ENCODE peak calls at places on chromosome 12, in nine cellular contexts. X, C, F, T, M, L, K, B and A are unnamed samples.

GRCh38 chr12:12267801-12268200 is 957 bp upstream of the LRP6 start:
- DNase-seq in X (peak), C (no peak), F (no peak), T (no peak), M (no peak), L (peak), K (peak), B (no peak), A (no peak)

GRCh38 chr12:48815281-48816110 is 2.8 kb upstream of the CACNB3 start:
- DNase-seq in X (peak), C (peak), F (peak), T (peak), M (peak), L (peak), K (peak), B (peak), A (peak)

GRCh38 chr12:31482816-31483215 is 108.1 kb downstream of the DENND5B start:
- DNase-seq in X (no peak), C (no peak), F (peak), T (no peak), M (no peak), L (no peak), K (peak), B (peak), A (no peak)

GRCh38 chr12:59088673-59089072 is 168.4 kb upstream of the LRIG3 start:
- DNase-seq in X (no peak), C (no peak), F (peak), T (no peak), M (no peak), L (peak), K (no peak), B (peak), A (no peak)

GRCh38 chr12:6956332-6956727 is 5.2 kb downstream of the PTPN6 start:
- DNase-seq in X (no peak), C (no peak), F (no peak), T (no peak), M (no peak), L (no peak), K (no peak), B (no peak), A (no peak)

GRCh38 chr12:42129595-42130204 is 15.0 kb downstream of the GXYLT1 start:
- DNase-seq in X (peak), C (peak), F (peak), T (peak), M (no peak), L (peak), K (peak), B (peak), A (peak)

GRCh38 chr12:96590970-96591369 is 101.6 kb downstream of the CFAP54 start:
- DNase-seq in X (no peak), C (no peak), F (no peak), T (no peak), M (no peak), L (no peak), K (no peak), B (peak), A (no peak)

GRCh38 chr12:70535896-70536374 is 101.3 kb downstream of the PTPRB start:
- DNase-seq in X (no peak), C (no peak), F (no peak), T (no peak), M (no peak), L (no peak), K (no peak), B (peak), A (no peak)

GRCh38 chr12:110853856-110854255 is 7.1 kb downstream of the CCDC63 start:
- DNase-seq in X (no peak), C (no peak), F (no peak), T (no peak), M (no peak), L (peak), K (no peak), B (peak), A (no peak)

GRCh38 chr12:1644523-1645438 is 15.8 kb downstream of the WNT5B start:
- DNase-seq in X (no peak), C (peak), F (peak), T (no peak), M (no peak), L (no peak), K (no peak), B (peak), A (no peak)

GRCh38 chr12:45244561-45245348 is 28.9 kb downstream of the ANO6 start:
- DNase-seq in X (no peak), C (no peak), F (peak), T (no peak), M (no peak), L (peak), K (no peak), B (peak), A (no peak)

GRCh38 chr12:121537814-121538698 is 42.8 kb downstream of the KDM2B start:
- DNase-seq in X (no peak), C (peak), F (peak), T (no peak), M (peak), L (no peak), K (no peak), B (no peak), A (peak)

GRCh38 chr12:64609543-64610091 is 678 bp upstream of the RASSF3 start:
- DNase-seq in X (peak), C (peak), F (peak), T (no peak), M (no peak), L (no peak), K (peak), B (peak), A (no peak)

GRCh38 chr12:118430516-118430915 is 54.2 kb downstream of the SUDS3 start:
- DNase-seq in X (no peak), C (no peak), F (no peak), T (no peak), M (no peak), L (no peak), K (no peak), B (no peak), A (no peak)

GRCh38 chr12:6200266-6201198 is at the start of gene CD9:
- DNase-seq in X (peak), C (peak), F (peak), T (peak), M (peak), L (peak), K (peak), B (peak), A (peak)

GRCh38 chr12:54631988-54632728 is 2.5 kb downstream of the LACRT start:
- DNase-seq in X (no peak), C (no peak), F (no peak), T (no peak), M (no peak), L (peak), K (no peak), B (no peak), A (no peak)

GRCh38 chr12:102569803-102570202 is 89.4 kb upstream of the IGF1 start:
- DNase-seq in X (no peak), C (no peak), F (no peak), T (no peak), M (no peak), L (no peak), K (no peak), B (no peak), A (no peak)

GRCh38 chr12:132620893-132621656 is 2.5 kb downstream of the P2RX2 start:
- DNase-seq in X (no peak), C (no peak), F (no peak), T (no peak), M (no peak), L (no peak), K (no peak), B (no peak), A (no peak)

GRCh38 chr12:123973552-123974341 is 732 bp downstream of the ZNF664 start:
- DNase-seq in X (no peak), C (peak), F (peak), T (peak), M (peak), L (peak), K (peak), B (peak), A (peak)

GRCh38 chr12:92717202-92717601 is 14.4 kb downstream of the PLEKHG7 start:
- DNase-seq in X (no peak), C (peak), F (peak), T (peak), M (no peak), L (peak), K (peak), B (peak), A (no peak)

GRCh38 chr12:10497602-10498001 is 8.1 kb upstream of the EIF2S3B start:
- DNase-seq in X (no peak), C (no peak), F (no peak), T (no peak), M (peak), L (no peak), K (no peak), B (peak), A (no peak)

GRCh38 chr12:7162691-7163114 is 26.8 kb upstream of the PEX5 start:
- DNase-seq in X (peak), C (no peak), F (peak), T (peak), M (no peak), L (peak), K (peak), B (peak), A (peak)